ENCODE peak calls at places on chromosomes 6 and 20, in four cellular contexts. D is nephron progenitor cell, Z is hypothalamus, C is activated T-cell treated with anti-CD3 and anti-CD28 coated beads for 4 hours. V is an unnamed sample.

GRCh38 chr6:151240036-151240685 is 394 bp downstream of the AKAP12 start:
- DNase-seq in Z (peak; percentile 48), D (peak; percentile 84), C (no peak), V (peak; percentile 94)

GRCh38 chr6:28922004-28922840 is 1.6 kb downstream of the TRIM27 start:
- DNase-seq in D (no peak), Z (no peak), C (peak; percentile 31), V (no peak)

GRCh38 chr20:9179193-9179802 is 110.4 kb downstream of the PLCB4 start:
- DNase-seq in Z (no peak), D (no peak), C (no peak), V (no peak)

GRCh38 chr6:117078624-117079023 is 186.7 kb upstream of the VGLL2 start:
- DNase-seq in C (no peak), Z (no peak), D (no peak), V (no peak)

GRCh38 chr6:38639498-38640215 is at the start of gene BTBD9:
- DNase-seq in D (peak; percentile 84), Z (peak; percentile 85), C (peak; percentile 60), V (peak; percentile 84)

GRCh38 chr6:3253597-3253961 is 5.2 kb upstream of the PSMG4 start:
- DNase-seq in D (no peak), Z (no peak), C (no peak), V (no peak)

GRCh38 chr6:158663465-158664167 is 13.8 kb downstream of the SYTL3 start:
- DNase-seq in Z (no peak), D (no peak), C (no peak), V (no peak)

GRCh38 chr6:107246972-107247615 is 131.8 kb upstream of the BEND3 start:
- DNase-seq in D (no peak), Z (no peak), C (no peak), V (no peak)

GRCh38 chr6:161143663-161144430 is 130.0 kb downstream of the AGPAT4 start:
- DNase-seq in Z (no peak), D (no peak), C (no peak), V (no peak)

GRCh38 chr6:155936127-155936526 is 480.5 kb upstream of the NOX3 start:
- DNase-seq in D (no peak), Z (no peak), C (no peak), V (no peak)

GRCh38 chr6:16787128-16787685 is 25.9 kb upstream of the ATXN1 start:
- DNase-seq in Z (no peak), D (no peak), C (no peak), V (no peak)

GRCh38 chr6:108658174-108658573 is 97.5 kb downstream of the FOXO3 start:
- DNase-seq in C (no peak), D (no peak), Z (no peak), V (no peak)

GRCh38 chr20:36542019-36542488 is 735 bp downstream of the MYL9 start:
- DNase-seq in Z (no peak), D (peak; percentile 54), C (no peak), V (peak; percentile 55)

GRCh38 chr6:90611996-90612690 is 25.3 kb upstream of the MAP3K7 start:
- DNase-seq in C (no peak), Z (no peak), D (peak; percentile 7), V (no peak)

GRCh38 chr6:107423474-107423873 is 35.9 kb downstream of the PDSS2 start:
- DNase-seq in C (no peak), Z (no peak), D (no peak), V (no peak)

GRCh38 chr6:22147469-22147815 is 149.4 kb downstream of the PRL start:
- DNase-seq in Z (no peak), D (no peak), C (no peak), V (no peak)

GRCh38 chr6:112014483-112014882 is 39.4 kb upstream of the CCN6 start:
- DNase-seq in Z (no peak), D (no peak), C (no peak), V (no peak)

GRCh38 chr20:52539891-52540290 is 348.3 kb upstream of the ZFP64 start:
- DNase-seq in Z (no peak), D (no peak), C (no peak), V (no peak)

GRCh38 chr20:25220021-25220730 is 24.7 kb downstream of the ENTPD6 start:
- DNase-seq in C (no peak), D (no peak), Z (no peak), V (no peak)

GRCh38 chr6:156183678-156184077 is 593.5 kb upstream of the ARID1B start:
- DNase-seq in D (no peak), Z (no peak), C (no peak), V (no peak)

GRCh38 chr6:109300874-109301273 is 81.4 kb downstream of the CD164 start:
- DNase-seq in C (no peak), D (no peak), Z (no peak), V (no peak)